ENCODE peak calls at places on chromosomes 12 and 14, in four cellular contexts. J, D, R and F are unnamed samples. For H3K4me1, the result is how much of the 10 kb centered on the place peaks cover.

GRCh38 chr14:102345232-102345631 is 17.5 kb downstream of the CINP start:
- DNase-seq in D (no peak), J (no peak), R (no peak), F (no peak)

GRCh38 chr14:90421621-90422020 is 24.8 kb downstream of the CALM1 start:
- DNase-seq in D (no peak), R (no peak), J (no peak), F (no peak)

GRCh38 chr14:92392726-92393125 is 69.8 kb downstream of the SLC24A4 start:
- DNase-seq in D (no peak), J (no peak), R (no peak), F (no peak)

GRCh38 chr12:104605685-104606084 is 148.9 kb downstream of the CHST11 start:
- DNase-seq in D (peak), J (no peak), R (peak), F (peak)

GRCh38 chr14:90455100-90455571 is 58.3 kb downstream of the CALM1 start:
- DNase-seq in D (peak), J (no peak), R (no peak), F (no peak)

GRCh38 chr12:110338754-110339153 is 57.7 kb downstream of the ATP2A2 start:
- DNase-seq in R (no peak), D (no peak), J (no peak), F (no peak)

GRCh38 chr14:95418858-95419257 is 97.6 kb downstream of the SYNE3 start:
- DNase-seq in D (no peak), J (no peak), R (no peak), F (no peak)

GRCh38 chr14:98208943-98209342 is 1063.1 kb downstream of the BCL11B start:
- DNase-seq in D (no peak), R (no peak), J (no peak), F (no peak)

GRCh38 chr14:35301334-35302210 is 9.4 kb downstream of the PSMA6 start:
- DNase-seq in J (no peak), R (no peak), D (no peak), F (peak)

GRCh38 chr14:20707622-20708021 is 19.1 kb downstream of the ANG start:
- DNase-seq in J (no peak), D (no peak), R (no peak), F (no peak)

GRCh38 chr14:84864582-84865271 is 665.2 kb upstream of the FLRT2 start:
- DNase-seq in J (no peak), R (no peak), D (no peak), F (no peak)

GRCh38 chr12:67701121-67701520 is 52.6 kb downstream of the DYRK2 start:
- DNase-seq in D (no peak), J (no peak), R (no peak), F (no peak)

GRCh38 chr12:85065816-85066482 is 29.8 kb downstream of the LRRIQ1 start:
- DNase-seq in D (no peak), R (no peak), J (no peak), F (no peak)

DNA sequence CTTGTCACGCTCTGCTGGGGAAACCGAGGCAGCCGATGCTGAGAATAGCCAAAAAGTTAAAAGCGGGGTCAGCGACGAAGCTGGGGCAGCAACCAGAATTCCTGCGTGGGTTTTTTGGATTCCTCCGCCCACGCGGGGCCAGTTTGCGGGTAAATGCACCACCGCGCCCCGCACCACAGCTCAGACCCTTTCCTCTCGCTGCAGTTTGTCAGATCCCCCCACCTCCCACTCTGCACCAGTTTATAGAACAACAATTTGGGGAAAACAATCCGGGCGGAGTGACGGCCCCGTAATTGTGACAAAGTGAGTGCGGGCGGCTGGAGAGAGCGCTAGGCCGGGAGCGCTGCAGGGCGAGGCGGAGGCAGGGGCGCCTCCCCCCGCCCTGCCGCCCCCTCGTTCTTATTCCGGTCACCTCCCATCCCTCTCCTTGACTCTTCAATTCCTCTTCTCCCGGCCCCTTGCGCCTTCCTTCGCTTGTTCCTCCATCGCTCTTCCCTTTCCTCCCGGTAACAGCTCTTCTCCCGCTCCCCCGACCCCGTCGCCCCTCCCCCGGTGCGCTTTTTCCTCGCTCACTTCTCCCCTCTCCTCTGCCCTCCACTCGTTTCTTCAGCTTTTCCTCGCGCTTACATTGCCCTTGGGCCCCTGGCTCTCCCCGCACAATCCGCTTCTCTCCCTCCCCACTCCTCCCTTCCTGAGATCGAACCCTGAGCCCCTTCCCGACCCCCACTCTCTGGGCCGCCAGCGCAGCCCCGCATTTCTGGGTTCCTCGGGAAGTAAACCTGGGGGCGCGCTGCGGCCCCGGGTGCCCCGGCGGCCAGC is 639 bp upstream of the DNAJC22 start:
- DNase-seq in D (no peak), J (no peak), R (no peak), F (no peak)
- H3K4me1 ChIP-seq in D (under half), J (under half), R (under half), F (under half)

GRCh38 chr12:118536306-118536900 is 160.0 kb downstream of the SUDS3 start:
- DNase-seq in J (no peak), R (no peak), D (no peak), F (no peak)
- H3K27ac ChIP-seq in J (no peak), R (no peak), D (peak), F (peak)

DNA sequence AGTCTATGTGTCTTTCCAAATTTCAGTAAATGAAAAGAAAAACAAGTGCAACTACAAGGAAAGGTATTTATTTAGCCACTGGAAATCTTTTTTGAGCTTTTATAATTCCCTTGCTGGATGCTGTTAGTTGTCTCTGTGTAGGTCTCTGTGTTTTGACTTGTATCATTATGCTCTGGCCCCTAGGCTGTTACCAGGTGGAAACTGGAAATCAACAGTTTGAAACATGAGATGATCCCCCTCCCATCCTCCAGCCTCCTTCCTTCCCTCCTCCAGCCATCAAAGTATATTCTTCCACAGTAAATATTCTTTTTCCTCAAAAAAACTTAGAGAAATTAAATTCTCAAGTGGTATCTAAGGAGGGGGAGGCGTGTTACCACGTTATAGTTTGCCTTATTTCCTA is 948 bp upstream of the DCN start:
- DNase-seq in J (no peak), R (no peak), D (no peak), F (no peak)
- H3K4me1 ChIP-seq in J (under half), R (under half), D (under half), F (under half)

GRCh38 chr14:88829685-88830302 is 5.3 kb downstream of the TTC8 start:
- DNase-seq in R (no peak), D (no peak), J (no peak), F (no peak)
- H3K27ac ChIP-seq in R (no peak), D (no peak), J (peak), F (no peak)